ENCODE peak calls at places on chromosome 15, in nine cellular contexts. Q is natural killer cell; X is NCI-H226; R is transverse colon; V is OCI-LY7; B is CD8-positive, alpha-beta memory T cell; D is hepatic stellate cell; Y is AG20443; F is left lung. A is an unnamed sample.
A peak's percentile ranks its signal among the peaks of the same experiment; 100 is the strongest.

GRCh38 chr15:38127306-38127731 is 125.3 kb upstream of the SPRED1 start:
- DNase-seq in X (peak; percentile 66), R (peak; percentile 63), D (no peak), Q (no peak), F (no peak), B (no peak), Y (no peak), V (no peak), A (no peak)

GRCh38 chr15:72758195-72758594 is 25.4 kb downstream of the ADPGK start:
- DNase-seq in Q (no peak), V (no peak), R (no peak), D (peak; percentile 86), F (no peak), Y (peak; percentile 93), B (no peak), X (peak; percentile 91), A (no peak)

GRCh38 chr15:29159771-29160455 is 109.7 kb downstream of the NSMCE3 start:
- DNase-seq in Y (no peak), V (no peak), B (no peak), F (no peak), R (no peak), Q (no peak), X (no peak), D (no peak), A (no peak)

GRCh38 chr15:58491499-58492202 is 59.9 kb downstream of the LIPC start:
- DNase-seq in Q (no peak), Y (no peak), D (no peak), B (no peak), V (no peak), X (no peak), F (no peak), R (no peak), A (no peak)

GRCh38 chr15:57562220-57562769 is 29.4 kb upstream of the MYZAP start:
- DNase-seq in Y (no peak), R (no peak), F (no peak), Q (no peak), D (no peak), V (no peak), X (no peak), B (no peak), A (peak; percentile 70)

GRCh38 chr15:43095708-43096347 is 10.0 kb downstream of the UBR1 start:
- DNase-seq in Q (no peak), R (no peak), Y (no peak), V (no peak), B (no peak), D (no peak), X (peak; percentile 3), F (no peak), A (no peak)

GRCh38 chr15:79978694-79979519 is 7.9 kb upstream of the BCL2A1 start:
- DNase-seq in Q (no peak), D (peak; percentile 32), X (peak; percentile 40), Y (peak; percentile 71), F (peak; percentile 46), V (peak; percentile 36), B (no peak), R (no peak), A (no peak)

GRCh38 chr15:66486887-66487286 is 10.7 kb downstream of the SNAPC5 start:
- DNase-seq in Y (no peak), Q (no peak), F (no peak), V (no peak), R (no peak), D (no peak), B (no peak), X (no peak), A (no peak)

GRCh38 chr15:29903785-29904464 is 81.7 kb upstream of the TJP1 start:
- DNase-seq in R (no peak), B (no peak), V (no peak), D (no peak), F (no peak), Q (no peak), X (no peak), Y (no peak), A (no peak)

GRCh38 chr15:81955709-81956108 is 90.1 kb downstream of the MEX3B start:
- DNase-seq in X (no peak), R (no peak), V (no peak), Q (no peak), Y (no peak), D (no peak), B (no peak), F (no peak), A (no peak)

GRCh38 chr15:88376574-88377174 is 90.5 kb downstream of the MRPL46 start:
- DNase-seq in Y (peak; percentile 76), B (no peak), R (no peak), Q (no peak), D (peak; percentile 26), V (no peak), X (peak; percentile 57), F (no peak), A (no peak)

GRCh38 chr15:74006774-74007639 is 12.5 kb downstream of the PML start:
- DNase-seq in B (no peak), R (no peak), D (no peak), F (no peak), V (no peak), Y (no peak), X (no peak), Q (no peak), A (no peak)

GRCh38 chr15:48040166-48040817 is 80.5 kb upstream of the SLC24A5 start:
- DNase-seq in V (no peak), B (no peak), Y (no peak), R (peak; percentile 30), X (peak; percentile 40), D (no peak), F (no peak), Q (no peak), A (no peak)

GRCh38 chr15:31758126-31758525 is 272.2 kb upstream of the CHRNA7 start:
- DNase-seq in B (no peak), F (no peak), R (peak; percentile 74), Q (no peak), X (no peak), D (no peak), V (peak; percentile 8), Y (no peak), A (peak; percentile 84)

GRCh38 chr15:69991493-69991892 is 106.2 kb downstream of the TLE3 start:
- DNase-seq in V (no peak), Q (no peak), R (no peak), D (no peak), B (no peak), X (no peak), F (no peak), Y (no peak), A (no peak)

GRCh38 chr15:52076889-52077781 is 35.4 kb downstream of the BCL2L10 start:
- DNase-seq in F (no peak), Y (peak; percentile 75), Q (no peak), V (no peak), X (peak; percentile 89), D (peak; percentile 71), R (peak; percentile 54), B (no peak), A (no peak)

GRCh38 chr15:34109775-34110663 is 8.1 kb downstream of the PGBD4 start:
- DNase-seq in X (no peak), F (no peak), R (no peak), B (no peak), Q (no peak), D (peak; percentile 21), V (peak; percentile 49), Y (peak; percentile 35), A (no peak)

GRCh38 chr15:85380860-85381535 is 595 bp downstream of the AKAP13 start:
- DNase-seq in R (peak; percentile 66), X (peak; percentile 53), Q (peak; percentile 66), B (peak; percentile 58), V (peak; percentile 58), Y (peak; percentile 58), F (peak; percentile 53), D (peak; percentile 26), A (no peak)

GRCh38 chr15:79820820-79821219 is 76.0 kb downstream of the MTHFS start:
- DNase-seq in X (no peak), R (no peak), Q (no peak), Y (no peak), V (no peak), B (no peak), D (no peak), F (peak; percentile 49), A (no peak)

GRCh38 chr15:67193223-67194009 is 61.0 kb downstream of the AAGAB start:
- DNase-seq in D (no peak), F (no peak), R (no peak), V (no peak), Y (no peak), Q (no peak), X (no peak), B (no peak), A (no peak)

GRCh38 chr15:60026555-60026954 is 22.4 kb downstream of the FOXB1 start:
- DNase-seq in Q (no peak), F (no peak), Y (no peak), R (no peak), V (no peak), X (peak; percentile 91), D (no peak), B (no peak), A (no peak)

GRCh38 chr15:38072007-38072506 is 137.6 kb downstream of the TMCO5A start:
- DNase-seq in Q (no peak), X (no peak), B (no peak), R (no peak), Y (no peak), F (no peak), D (no peak), V (no peak), A (no peak)

GRCh38 chr15:66240240-66240842 is 13.2 kb downstream of the MEGF11 start:
- DNase-seq in D (no peak), F (no peak), V (no peak), B (no peak), X (no peak), Q (no peak), Y (no peak), R (no peak), A (no peak)

GRCh38 chr15:65204931-65205655 is 6.2 kb downstream of the CILP start:
- DNase-seq in Y (no peak), V (no peak), B (no peak), X (no peak), Q (no peak), R (no peak), F (no peak), D (no peak), A (no peak)

GRCh38 chr15:70104227-70104626 is 6.5 kb upstream of the TLE3 start:
- DNase-seq in R (no peak), Q (no peak), B (no peak), X (no peak), Y (no peak), F (no peak), D (no peak), V (no peak), A (no peak)

GRCh38 chr15:59892995-59893394 is 111.1 kb upstream of the FOXB1 start:
- DNase-seq in X (no peak), D (no peak), Y (peak; percentile 30), Q (no peak), R (no peak), B (no peak), F (no peak), V (no peak), A (no peak)